ENCODE peak calls at places on chromosomes 13 and 19, in six cellular contexts. C, P, Q, N, Y and T are unnamed samples. For H3K4me1 and H3K27me3, the result is how much of the 10 kb centered on the place peaks cover.

GRCh38 chr19:33152178-33152577 is 20.3 kb downstream of the WDR88 start:
- DNase-seq in N (no peak), C (no peak), Y (peak), Q (no peak), P (no peak), T (no peak)

GRCh38 chr13:49214917-49215376 is 5.2 kb upstream of the MLNR start:
- DNase-seq in C (no peak), P (no peak), N (no peak), Y (peak), Q (peak), T (no peak)

GRCh38 chr13:76890036-76890435 is 3.8 kb upstream of the KCTD12 start:
- DNase-seq in Y (peak), N (no peak), C (peak), P (no peak), Q (no peak), T (peak)

GRCh38 chr13:20633802-20634201 is 66.8 kb downstream of the IFT88 start:
- DNase-seq in Q (no peak), P (no peak), N (no peak), Y (no peak), C (no peak), T (peak)

GRCh38 chr19:30391554-30392551 is 19.7 kb downstream of the ZNF536 start:
- DNase-seq in C (peak), P (no peak), Y (peak), Q (no peak), N (no peak), T (no peak)

GRCh38 chr13:47858678-47859050 is 142.4 kb downstream of the SUCLA2 start:
- DNase-seq in Q (no peak), C (peak), P (no peak), N (no peak), Y (peak), T (no peak)

GRCh38 chr13:100650321-100650720 is 24.3 kb downstream of the TMTC4 start:
- DNase-seq in P (no peak), N (no peak), C (no peak), Y (no peak), Q (no peak), T (no peak)

GRCh38 chr19:18063463-18063862 is 23.3 kb downstream of the IL12RB1 start:
- DNase-seq in C (no peak), Y (no peak), Q (no peak), N (no peak), P (no peak), T (peak)

GRCh38 chr13:75717525-75717924 is 81.4 kb downstream of the LMO7 start:
- DNase-seq in Y (no peak), C (no peak), P (no peak), N (no peak), Q (no peak), T (no peak)

GRCh38 chr19:41939861-41940442 is 11.7 kb upstream of the ERFL start:
- DNase-seq in Y (no peak), Q (no peak), C (no peak), N (no peak), P (no peak), T (no peak)

GRCh38 chr13:26557051-26557392 is 461 bp upstream of the WASF3 start:
- DNase-seq in N (no peak), Q (no peak), C (no peak), P (no peak), Y (no peak), T (no peak)

GRCh38 chr13:43564941-43565340 is 221.8 kb downstream of the ENOX1 start:
- DNase-seq in P (no peak), C (no peak), Y (no peak), Q (no peak), N (no peak), T (no peak)

GRCh38 chr19:55018216-55018615 is 19.8 kb downstream of the GP6 start:
- DNase-seq in Y (no peak), C (no peak), P (no peak), Q (no peak), N (no peak), T (no peak)
- H3K4me1 ChIP-seq in Y (under half), C (under half), P (under half), Q (under half), N (under half), T (under half)

DNA sequence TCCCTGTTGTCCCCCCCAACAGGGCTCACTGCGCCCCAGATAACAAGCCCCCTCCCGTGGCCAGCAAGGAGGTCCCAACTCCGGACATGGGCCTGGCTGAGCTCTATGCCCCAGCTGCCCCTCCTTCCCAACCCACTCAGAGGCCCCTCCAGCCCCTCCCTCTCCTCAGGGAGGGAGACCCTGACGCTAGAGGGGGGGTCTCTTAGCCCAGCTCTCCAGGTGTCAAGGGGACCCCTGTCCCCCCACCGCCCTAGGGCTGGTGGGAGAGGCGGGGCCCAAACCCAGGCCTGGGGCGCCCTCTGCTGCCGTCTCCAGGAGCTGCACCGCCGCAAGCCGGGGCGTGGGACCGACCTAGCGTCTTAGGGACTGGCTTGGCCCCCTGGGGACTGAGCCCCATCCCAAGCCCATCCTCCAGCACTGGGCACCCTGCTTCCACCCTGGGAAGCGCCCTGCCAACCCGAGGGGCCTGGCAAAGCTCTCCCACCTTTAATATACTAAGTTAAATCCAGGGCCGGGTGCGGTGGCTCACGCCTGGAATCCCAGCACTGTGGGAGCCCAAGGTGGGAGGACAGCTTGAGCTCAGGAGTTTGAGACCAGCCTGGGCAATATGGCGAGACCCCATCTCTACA is 1.4 kb downstream of the GRIN3B start:
- DNase-seq in Q (peak), P (no peak), Y (peak), C (no peak), N (peak), T (no peak)
- TF ChIP-seq CTCF in Q (peak), P (peak), Y (peak), C (peak), N (peak), T (peak)

DNA sequence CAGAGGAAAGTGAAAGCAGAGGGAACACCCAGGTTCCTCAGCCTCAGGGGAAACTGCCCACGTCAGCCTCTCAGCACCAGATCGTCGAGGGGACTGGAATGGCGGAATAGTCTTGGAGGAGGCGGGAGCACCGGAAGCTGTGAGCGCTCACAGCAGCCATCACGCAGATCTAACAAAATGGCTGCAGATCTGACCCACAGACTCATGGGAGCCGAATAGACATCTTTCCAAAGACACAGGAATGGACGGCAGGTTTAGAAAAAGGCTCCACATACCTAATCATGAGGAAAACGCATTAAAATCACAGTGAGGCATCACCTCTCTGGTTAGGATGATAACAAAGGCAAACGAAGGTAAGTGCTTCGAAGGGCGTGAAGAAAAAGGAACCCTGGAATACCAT is 11.8 kb upstream of the LILRA2 start:
- DNase-seq in Q (no peak), P (no peak), N (no peak), C (no peak), Y (no peak), T (no peak)
- H3K27me3 ChIP-seq in Q (under half), P (half or more), N (under half), C (under half), Y (under half), T (under half)

DNA sequence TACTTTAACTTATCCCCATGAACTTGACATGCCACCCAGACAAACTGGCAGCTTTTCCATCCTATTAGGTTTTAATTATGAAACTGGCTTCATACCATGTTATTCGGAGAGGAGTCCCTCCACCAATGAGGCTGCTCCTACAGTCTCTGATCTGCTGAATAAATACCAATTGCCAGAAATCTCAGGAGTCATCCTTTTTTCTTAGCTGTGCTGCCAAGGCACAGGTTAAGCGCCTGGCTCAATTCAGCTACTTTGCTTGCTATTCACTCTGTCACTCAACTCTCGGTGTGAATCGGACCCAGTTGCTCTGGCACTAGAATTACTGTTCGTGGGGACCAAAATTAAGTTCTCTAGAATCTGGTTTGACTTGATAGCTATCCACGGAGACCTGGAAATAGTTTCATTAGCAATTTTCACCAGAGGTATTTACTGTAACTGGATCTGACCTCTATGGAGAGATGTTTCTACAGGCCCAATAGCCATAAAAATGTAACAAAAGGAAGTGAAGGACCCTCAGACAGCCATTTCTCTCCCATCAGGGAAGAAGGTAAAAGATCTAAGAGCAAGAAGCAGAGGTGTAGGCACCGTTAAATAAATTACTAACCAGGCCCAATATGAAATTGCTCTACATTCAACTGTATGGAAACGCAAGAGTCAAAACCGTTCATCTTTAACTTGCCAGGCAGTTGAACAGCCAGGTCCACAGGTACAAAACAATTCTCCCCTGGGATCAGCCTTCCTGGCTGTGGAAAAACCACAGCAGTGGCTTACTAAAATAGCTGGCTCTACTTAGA is 5.4 kb downstream of the ZC3H4 start:
- DNase-seq in Y (peak), N (no peak), Q (no peak), C (peak), P (no peak), T (no peak)
- H3K4me1 ChIP-seq in Y (under half), N (under half), Q (under half), C (under half), P (half or more), T (under half)

GRCh38 chr13:110811751-110812110 is 98.2 kb downstream of the ING1 start:
- DNase-seq in C (no peak), Y (no peak), P (no peak), Q (no peak), N (no peak), T (no peak)

GRCh38 chr13:110812869-110813645 is 99.6 kb downstream of the ING1 start:
- DNase-seq in Q (no peak), C (no peak), P (no peak), N (no peak), Y (no peak), T (no peak)

GRCh38 chr13:110811008-110811720 is 97.7 kb downstream of the ING1 start:
- DNase-seq in N (no peak), Y (no peak), C (no peak), Q (no peak), P (no peak), T (no peak)

GRCh38 chr13:110813646-110814624 is 100.4 kb downstream of the ING1 start:
- DNase-seq in C (no peak), Q (no peak), N (no peak), Y (no peak), P (no peak), T (no peak)

GRCh38 chr13:110812111-110812868 is 98.8 kb downstream of the ING1 start:
- DNase-seq in N (no peak), Q (no peak), Y (peak), P (no peak), C (peak), T (peak)
- TF ChIP-seq CTCF in N (no peak), Q (no peak), Y (peak), P (peak), C (no peak), T (peak)